ENCODE peak calls at places on chromosomes 3 and 15, in four cellular contexts. Y, B, S and W are unnamed samples.

GRCh38 chr15:78365931-78366330 is 25.8 kb downstream of the CRABP1 start:
- DNase-seq in Y (peak), S (peak), B (no peak), W (no peak)

GRCh38 chr3:126663257-126663656 is 8.3 kb upstream of the TXNRD3 start:
- DNase-seq in Y (no peak), B (no peak), S (no peak), W (no peak)

GRCh38 chr15:64558460-64559179 is 98.2 kb downstream of the ZNF609 start:
- DNase-seq in S (no peak), B (no peak), Y (peak), W (no peak)

GRCh38 chr3:112043621-112044201 is 9.2 kb downstream of the TMPRSS7 start:
- DNase-seq in B (peak), S (no peak), Y (peak), W (peak)

GRCh38 chr3:146133436-146133835 is 27.5 kb downstream of the PLOD2 start:
- DNase-seq in Y (no peak), S (no peak), B (no peak), W (no peak)

GRCh38 chr15:70954176-70954575 is 61.5 kb downstream of the LRRC49 start:
- DNase-seq in Y (peak), B (no peak), S (no peak), W (no peak)

GRCh38 chr15:77838061-77838460 is 205.3 kb upstream of the LINGO1 start:
- DNase-seq in Y (no peak), S (no peak), B (no peak), W (no peak)

GRCh38 chr3:141331370-141332318 is 36.7 kb upstream of the ZBTB38 start:
- DNase-seq in S (peak), Y (peak), B (peak), W (no peak)

GRCh38 chr3:181326637-181327223 is 337.2 kb upstream of the DNAJC19 start:
- DNase-seq in Y (peak), B (peak), S (no peak), W (no peak)

GRCh38 chr3:132867956-132868355 is 145.7 kb upstream of the NPHP3 start:
- DNase-seq in Y (peak), S (no peak), B (no peak), W (no peak)

GRCh38 chr3:101574388-101575156 is 592 bp downstream of the PCNP start:
- DNase-seq in B (peak), S (peak), Y (peak), W (peak)

GRCh38 chr3:195823998-195824397 is 12.3 kb upstream of the MUC4 start:
- DNase-seq in Y (no peak), B (no peak), S (no peak), W (no peak)

GRCh38 chr3:35440826-35441225 is 198.5 kb upstream of the ARPP21 start:
- DNase-seq in B (no peak), S (no peak), Y (no peak), W (no peak)

GRCh38 chr15:50241684-50242450 is 23.7 kb downstream of the HDC start:
- DNase-seq in S (no peak), B (no peak), Y (peak), W (no peak)

GRCh38 chr15:31740203-31740602 is 290.1 kb upstream of the CHRNA7 start:
- DNase-seq in S (no peak), B (no peak), Y (no peak), W (no peak)

GRCh38 chr3:122609798-122610559 is 32.5 kb downstream of the PARP15 start:
- DNase-seq in Y (peak), S (no peak), B (no peak), W (no peak)

GRCh38 chr15:100671124-100671680 is 68.8 kb downstream of the ASB7 start:
- DNase-seq in S (no peak), B (no peak), Y (no peak), W (no peak)

GRCh38 chr3:65485826-65486592 is 552.7 kb downstream of the MAGI1 start:
- DNase-seq in Y (no peak), S (no peak), B (no peak), W (no peak)

GRCh38 chr3:51860703-51861665 is at the start of gene IQCF2:
- DNase-seq in Y (no peak), B (no peak), S (no peak), W (no peak)

GRCh38 chr3:171768281-171768925 is 41.9 kb downstream of the PLD1 start:
- DNase-seq in B (peak), Y (no peak), S (no peak), W (no peak)

GRCh38 chr3:122258757-122259371 is 66.2 kb upstream of the CSTA start:
- DNase-seq in S (peak), Y (peak), B (peak), W (peak)

GRCh38 chr15:77503764-77504163 is 83.1 kb downstream of the HMG20A start:
- DNase-seq in S (no peak), B (no peak), Y (no peak), W (no peak)

GRCh38 chr3:162719684-162720341 is 1223.2 kb downstream of the OTOL1 start:
- DNase-seq in B (no peak), Y (peak), S (no peak), W (no peak)

GRCh38 chr3:173398111-173398479 is 551 bp downstream of the NLGN1 start:
- DNase-seq in B (peak), S (no peak), Y (peak), W (no peak)

GRCh38 chr3:107627962-107628542 is 105.3 kb downstream of the BBX start:
- DNase-seq in B (no peak), Y (no peak), S (no peak), W (no peak)

GRCh38 chr15:82710926-82711490 is 1.3 kb upstream of the AP3B2 start:
- DNase-seq in B (no peak), Y (no peak), S (no peak), W (no peak)

GRCh38 chr15:82710208-82710555 is 507 bp upstream of the AP3B2 start:
- DNase-seq in Y (no peak), S (no peak), B (no peak), W (no peak)

GRCh38 chr15:82712036-82712435 is 2.4 kb upstream of the AP3B2 start:
- DNase-seq in B (no peak), S (no peak), Y (no peak), W (no peak)

GRCh38 chr15:82709421-82710207 is at the start of gene AP3B2:
- DNase-seq in S (peak), Y (peak), B (peak), W (peak)

GRCh38 chr15:82709081-82709420 is 624 bp downstream of the AP3B2 start:
- DNase-seq in B (no peak), S (no peak), Y (no peak), W (no peak)
- H3K4me3 ChIP-seq in B (peak), S (peak), Y (peak), W (peak)

GRCh38 chr15:90873488-90873997 is 5.2 kb downstream of the FURIN start:
- DNase-seq in S (no peak), Y (no peak), B (no peak), W (no peak)
- H3K4me3 ChIP-seq in S (peak), Y (peak), B (peak), W (no peak)

DNA sequence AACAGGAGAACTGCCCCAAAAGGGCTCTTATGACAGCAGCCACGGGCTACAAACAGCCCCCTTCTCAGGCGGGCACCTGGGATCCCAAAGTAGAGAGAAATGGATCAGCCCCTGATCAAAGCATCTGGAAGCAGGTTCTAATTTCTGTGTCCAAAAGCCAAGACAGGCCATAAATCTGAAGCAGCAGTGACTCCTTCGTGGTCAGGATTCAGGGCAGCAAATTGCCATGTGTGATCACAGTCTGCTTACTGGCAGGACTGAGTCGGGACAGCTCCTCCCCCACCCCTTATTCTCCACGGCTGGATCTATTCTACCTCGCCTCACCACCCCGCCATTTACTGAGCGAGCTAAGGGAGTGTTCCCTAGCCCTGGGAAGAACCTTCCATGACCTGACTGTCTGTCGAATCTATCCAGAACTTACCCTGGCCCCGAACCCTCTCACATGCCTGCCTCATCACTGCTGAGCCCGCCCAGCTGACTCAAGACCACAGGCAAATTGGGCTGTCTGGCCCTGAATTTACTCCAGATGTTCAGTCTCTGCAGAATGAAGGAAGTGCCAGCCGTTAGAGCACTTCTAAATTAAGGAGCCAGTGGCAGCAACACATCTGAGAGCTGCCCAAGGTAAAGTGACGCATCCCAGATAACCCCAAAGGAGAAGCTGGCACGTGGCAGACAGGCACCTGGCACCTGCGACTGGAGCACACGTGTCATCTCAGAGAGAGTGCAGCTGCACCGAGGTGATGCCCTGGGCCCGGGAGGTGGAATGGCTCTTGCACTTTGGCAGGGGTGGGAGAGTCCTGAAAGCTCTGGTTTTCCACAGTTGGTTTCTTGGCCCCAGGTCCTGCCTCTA is 1.3 kb downstream of the LRRC15 start:
- DNase-seq in B (no peak), S (no peak), Y (peak), W (no peak)
- H3K4me3 ChIP-seq in B (no peak), S (no peak), Y (peak), W (no peak)

GRCh38 chr3:39108309-39108708 is 829 bp downstream of the TTC21A start:
- DNase-seq in S (no peak), B (no peak), Y (no peak), W (no peak)
- H3K4me3 ChIP-seq in S (peak), B (peak), Y (peak), W (peak)

DNA sequence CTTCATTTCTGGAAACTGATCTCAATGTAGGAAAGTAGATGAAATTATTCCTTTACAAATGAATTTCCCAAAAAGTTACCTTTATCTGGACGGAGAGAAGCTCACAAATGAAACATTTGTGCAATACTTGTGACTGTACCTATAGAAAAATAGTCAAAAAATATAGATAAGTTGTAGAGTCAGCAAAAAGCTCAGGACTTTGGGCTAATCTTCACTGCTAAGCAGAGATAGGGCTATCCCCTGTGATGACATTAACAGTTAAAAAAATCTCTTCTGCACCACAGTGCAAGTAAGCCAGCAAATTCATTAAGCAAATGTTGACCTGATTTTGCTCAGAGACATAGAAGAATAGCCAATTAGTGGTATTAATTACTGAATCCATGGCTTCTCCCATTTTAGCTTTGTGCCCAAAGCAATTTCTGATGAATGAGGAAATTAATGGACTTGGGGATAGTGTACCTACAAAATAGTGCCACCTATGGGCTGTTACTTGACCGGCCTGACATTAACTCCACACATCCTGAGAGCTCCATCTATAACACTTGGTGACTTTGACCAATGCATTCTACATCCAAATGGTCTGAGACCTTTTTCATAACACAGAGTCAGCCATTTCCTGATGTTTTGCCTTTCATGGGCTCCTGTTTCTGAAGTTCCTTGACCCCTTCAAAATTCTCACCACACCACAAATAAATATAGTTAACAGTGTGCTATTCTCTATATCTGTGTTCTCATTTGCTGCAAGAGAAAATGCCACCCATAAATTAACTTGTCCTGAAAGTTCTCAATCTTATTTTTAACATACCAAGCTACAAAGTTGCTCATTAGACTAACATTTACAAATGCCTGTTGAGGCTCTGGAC is 105.0 kb downstream of the SSR3 start:
- DNase-seq in B (peak), Y (peak), S (no peak), W (no peak)
- H3K4me3 ChIP-seq in B (no peak), Y (no peak), S (no peak), W (no peak)

GRCh38 chr3:191065183-191065805 is 133.7 kb upstream of the OSTN start:
- DNase-seq in B (no peak), Y (peak), S (no peak), W (no peak)
- H3K4me3 ChIP-seq in B (no peak), Y (no peak), S (no peak), W (no peak)

GRCh38 chr3:14405120-14405885 is 2.9 kb downstream of the SLC6A6 start:
- DNase-seq in B (no peak), S (no peak), Y (peak), W (no peak)
- H3K4me3 ChIP-seq in B (no peak), S (peak), Y (peak), W (peak)

DNA sequence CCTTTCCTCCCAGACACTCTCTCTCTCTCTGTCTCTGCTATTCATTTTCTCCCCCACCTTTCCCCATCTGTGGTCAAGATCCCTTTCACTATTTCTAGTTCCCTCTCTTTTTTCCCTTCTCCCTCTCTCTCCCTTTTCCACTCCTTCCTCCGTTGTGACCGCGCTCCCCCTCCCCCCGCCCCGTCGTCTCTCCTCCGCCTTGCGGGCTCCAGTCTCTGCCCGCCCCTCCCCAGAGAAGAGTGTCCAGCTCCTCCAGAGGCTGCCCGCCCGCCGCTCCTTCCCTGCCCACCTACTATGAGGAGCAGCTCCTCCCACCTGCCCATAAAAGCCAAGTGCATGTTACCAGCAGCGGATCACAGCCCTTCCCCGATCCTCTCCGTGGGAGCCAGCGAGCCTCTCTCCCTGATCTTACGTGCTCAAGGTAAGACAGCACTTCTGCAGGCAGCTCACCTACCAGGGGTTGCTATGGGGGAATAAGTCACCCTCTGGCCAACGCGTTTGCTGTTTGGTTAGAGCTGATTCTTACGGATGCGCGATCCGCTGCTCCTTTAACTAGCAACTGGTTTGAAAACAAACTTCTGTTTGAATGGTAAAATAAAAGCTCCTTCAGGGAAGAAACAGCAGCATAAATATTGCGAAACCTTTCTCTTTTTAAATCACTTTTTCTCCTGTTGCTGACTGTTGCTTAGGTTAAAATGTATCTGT is at the start of gene COL8A1:
- DNase-seq in S (peak), Y (peak), B (peak), W (peak)
- H3K4me3 ChIP-seq in S (peak), Y (peak), B (peak), W (peak)